ENCODE peak calls at places on chromosome 14, in eight cellular contexts. G is adipocyte; Z is A549; I is left lung; Y is left ventricle myocardium inferior; B is GM12865; L is effector memory CD4-positive, alpha-beta T cell; W is HepG2. Q is an unnamed sample.
A peak's percentile ranks its signal among the peaks of the same experiment; 100 is the strongest.

GRCh38 chr14:52348796-52349195 is 34.7 kb downstream of the PTGER2 start:
- DNase-seq in Z (no peak), W (no peak), G (peak; percentile 59), L (no peak), B (no peak), I (no peak), Y (no peak), Q (no peak)

GRCh38 chr14:81464253-81465001 is 64.3 kb upstream of the STON2 start:
- DNase-seq in L (peak; percentile 6), W (peak; percentile 53), I (no peak), Z (peak; percentile 60), G (peak; percentile 89), B (peak; percentile 78), Y (no peak), Q (peak; percentile 63)

GRCh38 chr14:77303417-77304156 is 17.1 kb downstream of the POMT2 start:
- DNase-seq in I (no peak), W (peak; percentile 89), Y (no peak), B (peak; percentile 16), G (peak; percentile 97), L (no peak), Z (peak; percentile 92), Q (no peak)

GRCh38 chr14:58947156-58947555 is 241.3 kb upstream of the DAAM1 start:
- DNase-seq in B (no peak), W (no peak), L (no peak), Y (no peak), G (no peak), Z (no peak), I (no peak), Q (no peak)

GRCh38 chr14:103558071-103558882 is 4.2 kb downstream of the BAG5 start:
- DNase-seq in G (peak; percentile 83), B (no peak), I (no peak), Z (no peak), L (no peak), W (no peak), Y (peak; percentile 10), Q (no peak)

GRCh38 chr14:61355892-61356325 is 34.5 kb downstream of the PRKCH start:
- DNase-seq in G (no peak), L (peak; percentile 45), Y (peak; percentile 31), W (peak; percentile 1), I (peak; percentile 65), B (no peak), Z (peak; percentile 34), Q (peak; percentile 80)

GRCh38 chr14:89060191-89060590 is 235.7 kb downstream of the TTC8 start:
- DNase-seq in I (no peak), Y (no peak), Z (no peak), L (no peak), G (no peak), B (no peak), W (no peak), Q (no peak)

GRCh38 chr14:96639550-96639949 is 137.4 kb downstream of the PAPOLA start:
- DNase-seq in I (no peak), Z (no peak), B (no peak), L (no peak), Y (no peak), G (no peak), W (no peak), Q (no peak)

GRCh38 chr14:91834571-91834970 is 32.8 kb downstream of the TC2N start:
- DNase-seq in Z (no peak), L (no peak), I (no peak), Y (no peak), B (no peak), W (no peak), G (no peak), Q (no peak)

GRCh38 chr14:91835197-91835919 is 32.0 kb downstream of the TC2N start:
- DNase-seq in L (no peak), Y (no peak), B (peak; percentile 29), Z (no peak), G (no peak), I (no peak), W (no peak), Q (no peak)

GRCh38 chr14:91835920-91836843 is 31.2 kb downstream of the TC2N start:
- DNase-seq in I (peak; percentile 89), Y (peak; percentile 62), L (peak; percentile 82), B (peak; percentile 74), W (no peak), G (no peak), Z (peak; percentile 48), Q (peak; percentile 66)

GRCh38 chr14:91839754-91840153 is 27.6 kb downstream of the TC2N start:
- DNase-seq in I (no peak), B (peak; percentile 43), Z (no peak), L (no peak), W (no peak), Y (no peak), G (no peak), Q (no peak)

DNA sequence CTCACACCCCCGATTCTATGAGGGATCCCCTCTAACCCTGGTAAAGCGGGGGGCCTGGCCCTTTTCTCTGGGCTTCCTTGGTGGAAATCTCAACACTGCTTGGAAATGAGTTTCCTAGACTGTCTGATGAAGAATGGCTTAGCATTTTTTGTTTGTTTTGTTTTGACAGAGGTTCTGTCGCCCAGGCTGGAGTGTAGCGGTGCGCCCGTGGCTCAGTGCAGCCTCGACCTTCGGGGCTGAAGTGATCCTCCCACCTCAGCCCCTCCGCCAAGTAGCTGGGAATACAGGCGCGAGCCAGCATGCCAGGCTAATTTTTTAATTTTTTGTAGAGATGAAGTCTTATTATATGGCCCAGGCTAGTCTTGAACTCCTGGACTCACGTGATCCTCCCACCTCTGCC is 30.3 kb downstream of the TC2N start:
- DNase-seq in I (no peak), B (no peak), W (no peak), Y (no peak), L (no peak), G (no peak), Z (no peak), Q (no peak)
- H3K4me3 ChIP-seq in I (peak overlapping the region; percentile 46), B (peak overlapping the region; percentile 68), W (no peak overlapping the region), Y (peak overlapping the region; percentile 69), L (peak overlapping the region; percentile 84), G (no peak overlapping the region), Z (peak overlapping the region; percentile 61), Q (peak overlapping the region; percentile 54)

GRCh38 chr14:104865631-104866441 is 768 bp downstream of the CEP170B start:
- DNase-seq in Z (peak; percentile 41), G (peak; percentile 82), W (no peak), L (no peak), I (peak; percentile 76), Y (peak; percentile 65), B (no peak), Q (peak; percentile 71)

GRCh38 chr14:104865069-104865630 is at the start of gene CEP170B:
- DNase-seq in B (no peak), Z (peak; percentile 60), L (peak; percentile 28), G (peak; percentile 85), Y (peak; percentile 36), I (peak; percentile 37), W (no peak), Q (peak; percentile 57)

GRCh38 chr14:104867371-104868059 is 2.4 kb downstream of the CEP170B start:
- DNase-seq in B (no peak), L (no peak), Z (no peak), W (no peak), G (no peak), Y (peak; percentile 11), I (no peak), Q (no peak)

GRCh38 chr14:104868060-104868740 is 3.1 kb downstream of the CEP170B start:
- DNase-seq in I (no peak), Z (no peak), B (no peak), Y (peak; percentile 10), L (no peak), W (no peak), G (no peak), Q (no peak)

DNA sequence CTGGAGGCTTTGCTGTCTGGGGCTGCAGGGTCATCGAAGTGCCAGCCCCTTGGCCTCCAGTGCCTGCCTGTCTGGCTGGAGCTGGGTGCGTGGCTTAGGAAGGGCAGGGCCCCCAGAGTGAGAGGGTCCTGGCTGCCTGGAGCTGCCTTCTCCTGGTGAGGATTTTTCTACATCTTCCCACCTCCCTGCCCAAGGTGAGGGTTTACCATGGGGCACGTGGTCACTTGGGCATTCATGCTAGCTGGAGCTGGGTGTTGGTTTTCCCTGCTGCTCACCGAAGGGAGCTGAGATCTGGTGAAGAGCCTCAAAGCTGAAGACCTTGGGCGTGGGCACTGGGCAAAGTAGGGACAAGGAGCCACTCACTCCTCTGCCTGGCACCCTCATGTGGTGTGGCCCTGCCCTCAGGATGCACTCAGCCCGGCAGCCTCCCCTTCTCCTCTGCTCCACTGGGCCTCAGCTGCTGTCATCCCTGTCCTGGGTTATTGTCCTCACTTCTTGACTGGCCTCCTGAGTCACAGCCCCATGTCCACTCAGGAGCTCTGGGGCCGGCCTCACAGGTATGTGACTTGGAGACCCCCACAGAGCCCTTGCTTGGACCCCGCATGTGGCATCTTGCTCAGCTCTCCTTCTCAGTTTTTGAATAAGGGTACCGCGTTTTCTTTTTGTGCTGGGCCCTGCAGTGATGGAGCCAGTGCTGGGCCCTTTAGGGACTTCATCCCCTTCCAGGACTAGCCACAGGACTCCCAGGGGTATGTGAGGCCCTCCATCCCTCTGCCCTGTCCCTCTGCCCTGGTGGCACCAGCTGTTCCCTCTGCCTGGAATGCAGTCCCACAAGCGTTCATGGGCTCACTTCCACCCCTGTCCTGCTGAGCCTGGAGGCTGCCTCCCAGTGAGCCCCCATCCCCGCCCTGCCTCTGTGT is 1.6 kb downstream of the CEP170B start:
- DNase-seq in L (no peak), Y (peak; percentile 10), Z (no peak), W (no peak), I (peak; percentile 29), B (no peak), G (no peak), Q (no peak)
- H3K4me3 ChIP-seq in L (no peak overlapping the region), Y (peak overlapping the region; percentile 72), Z (peak overlapping the region; percentile 90), W (peak overlapping the region; percentile 91), I (peak overlapping the region; percentile 52), B (no peak overlapping the region), G (peak overlapping the region; percentile 88), Q (peak overlapping the region; percentile 55)

GRCh38 chr14:38210587-38211257 is 3.0 kb downstream of the SSTR1 start:
- DNase-seq in L (no peak), Y (peak; percentile 15), W (no peak), B (no peak), G (peak; percentile 39), Z (no peak), I (no peak), Q (no peak)
- H3K4me3 ChIP-seq in L (peak overlapping the region; percentile 12), Y (peak overlapping the region; percentile 65), W (no peak overlapping the region), B (no peak overlapping the region), G (peak overlapping the region; percentile 75), Z (no peak overlapping the region), I (peak overlapping the region; percentile 3), Q (peak overlapping the region; percentile 64)

DNA sequence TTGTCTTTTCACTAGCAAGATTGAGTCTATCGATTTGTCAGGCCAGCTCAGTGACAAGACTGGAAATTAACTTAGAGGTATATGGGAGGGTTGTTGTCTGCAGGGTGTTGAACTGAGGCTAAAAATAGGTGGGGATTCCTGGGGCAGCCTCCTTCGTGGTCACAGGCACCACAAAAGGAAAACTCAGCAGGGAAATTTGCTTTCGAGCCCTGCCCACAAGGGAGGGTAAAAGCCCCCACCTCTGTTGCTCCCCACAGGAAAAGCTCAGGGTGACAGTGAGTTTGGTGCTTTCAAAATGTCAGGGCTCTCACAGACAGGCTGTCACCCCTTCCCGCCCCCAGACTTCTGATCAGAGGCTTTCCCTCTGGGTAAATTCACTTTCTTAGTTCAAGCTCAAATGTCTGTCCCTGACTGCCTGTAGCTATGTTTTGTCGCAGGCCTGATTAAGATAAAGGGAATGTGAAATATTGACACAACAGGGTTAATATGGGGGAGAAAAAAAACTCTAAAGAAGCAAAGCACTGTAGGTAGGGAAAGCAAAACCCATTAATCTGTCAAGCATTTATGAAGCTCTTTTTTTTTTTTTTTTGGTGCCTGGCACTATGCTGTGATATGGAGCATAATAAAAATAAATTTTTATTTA is 11.7 kb upstream of the NFKBIA start:
- DNase-seq in L (peak; percentile 76), G (no peak), W (no peak), Y (no peak), I (no peak), B (peak; percentile 89), Z (no peak), Q (no peak)
- H3K4me3 ChIP-seq in L (no peak overlapping the region), G (no peak overlapping the region), W (no peak overlapping the region), Y (no peak overlapping the region), I (no peak overlapping the region), B (peak overlapping the region; percentile 25), Z (no peak overlapping the region), Q (no peak overlapping the region)